ENCODE peak calls at places on chromosomes 1 and 21, in four cellular contexts. H is heart right ventricle, T is kidney, L is H9. K is an unnamed sample.

GRCh38 chr1:210707300-210707699 is 378.6 kb downstream of the HHAT start:
- DNase-seq in L (no peak), T (no peak), H (no peak), K (no peak)

GRCh38 chr1:97368296-97368695 is 552.5 kb downstream of the DPYD start:
- DNase-seq in L (no peak), T (no peak), H (no peak), K (no peak)

GRCh38 chr21:45281411-45282282 is 6.0 kb downstream of the POFUT2 start:
- DNase-seq in H (no peak), L (peak; percentile 23), T (peak; percentile 65), K (no peak)

GRCh38 chr1:41474490-41475271 is 9.8 kb downstream of the EDN2 start:
- DNase-seq in L (no peak), H (peak; percentile 48), T (peak; percentile 86), K (peak; percentile 72)

GRCh38 chr1:212664409-212665199 is 35.0 kb downstream of the BATF3 start:
- DNase-seq in H (no peak), L (peak; percentile 3), T (no peak), K (no peak)

GRCh38 chr1:34113887-34114286 is 51.1 kb downstream of the CSMD2 start:
- DNase-seq in H (no peak), T (no peak), L (peak; percentile 61), K (peak; percentile 68)

GRCh38 chr1:5686195-5686594 is 306.0 kb downstream of the NPHP4 start:
- DNase-seq in H (no peak), T (no peak), L (no peak), K (no peak)

GRCh38 chr21:28632718-28633408 is 359.8 kb downstream of the LTN1 start:
- DNase-seq in L (no peak), T (no peak), H (no peak), K (peak; percentile 50)

GRCh38 chr1:56073614-56074356 is 505.6 kb downstream of the PLPP3 start:
- DNase-seq in T (peak; percentile 73), H (peak; percentile 27), L (no peak), K (no peak)

GRCh38 chr1:234369033-234369430 is 4.2 kb upstream of the COA6 start:
- DNase-seq in H (no peak), L (no peak), T (no peak), K (no peak)

GRCh38 chr1:155513300-155513926 is 49.2 kb downstream of the ASH1L start:
- DNase-seq in H (no peak), L (no peak), T (no peak), K (no peak)

GRCh38 chr21:43866233-43866632 is 1.2 kb downstream of the AGPAT3 start:
- DNase-seq in T (no peak), H (peak; percentile 55), L (no peak), K (peak; percentile 19)

GRCh38 chr21:31403596-31404333 is 59.7 kb upstream of the TIAM1 start:
- DNase-seq in L (no peak), H (no peak), T (no peak), K (no peak)

GRCh38 chr21:17611414-17612022 is 1.2 kb downstream of the BTG3 start:
- DNase-seq in L (peak; percentile 70), T (peak; percentile 87), H (peak; percentile 59), K (peak; percentile 79)

GRCh38 chr1:23099171-23099536 is 69.5 kb downstream of the LUZP1 start:
- DNase-seq in L (no peak), H (no peak), T (no peak), K (no peak)

GRCh38 chr1:226051356-226051755 is 11.2 kb upstream of the H3-3A start:
- DNase-seq in L (no peak), T (no peak), H (no peak), K (no peak)

GRCh38 chr1:228321895-228322294 is 84.7 kb downstream of the TRIM11 start:
- DNase-seq in H (peak; percentile 4), L (no peak), T (no peak), K (no peak)

GRCh38 chr1:161511756-161512060 is 6.5 kb downstream of the FCGR2A start:
- DNase-seq in L (no peak), T (no peak), H (no peak), K (no peak)

GRCh38 chr1:204207136-204207616 is 6.6 kb downstream of the GOLT1A start:
- DNase-seq in L (peak; percentile 88), T (peak; percentile 82), H (peak; percentile 75), K (peak; percentile 83)

GRCh38 chr1:78003882-78004718 is 639 bp upstream of the DNAJB4 start:
- DNase-seq in T (no peak), L (peak; percentile 74), H (peak; percentile 35), K (peak; percentile 77)

GRCh38 chr1:35505911-35506798 is 51.0 kb downstream of the KIAA0319L start:
- DNase-seq in H (no peak), L (no peak), T (no peak), K (no peak)

GRCh38 chr1:155016231-155016831 is 13.7 kb downstream of the ZBTB7B start:
- DNase-seq in L (no peak), T (peak; percentile 81), H (no peak), K (no peak)

GRCh38 chr1:85134583-85135455 is 66.0 kb downstream of the SYDE2 start:
- DNase-seq in T (no peak), L (no peak), H (no peak), K (no peak)

GRCh38 chr1:150511551-150511950 is 3.6 kb downstream of the ECM1 start:
- DNase-seq in T (peak; percentile 63), H (no peak), L (no peak), K (no peak)

DNA sequence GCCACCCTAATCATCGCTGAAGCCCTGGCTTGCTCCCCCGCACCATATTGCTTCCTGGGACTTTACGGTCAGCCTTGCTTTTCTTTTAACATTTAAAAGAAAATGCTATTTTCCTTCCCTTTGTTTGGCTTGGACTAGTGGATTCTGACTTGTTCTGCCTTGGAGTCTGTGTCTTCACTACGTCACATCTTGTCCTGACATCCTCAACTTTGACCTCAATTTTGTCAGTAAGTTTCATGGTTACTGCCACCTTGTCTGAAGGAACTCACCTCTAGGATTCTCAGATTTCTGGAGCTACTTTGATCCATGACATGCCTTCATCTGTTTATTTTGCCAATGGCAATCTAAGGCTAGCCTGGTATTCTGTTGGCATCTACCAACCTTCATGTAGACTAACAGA is 4.3 kb downstream of the RNASEL start:
- DNase-seq in T (no peak), L (no peak), H (no peak), K (no peak)
- H3K4me1 ChIP-seq in T (peaks cover 10% of the 10 kb centered on the region), L (no peaks in the 10 kb centered on the region), H (peaks cover 22% of the 10 kb centered on the region), K (no peaks in the 10 kb centered on the region)

DNA sequence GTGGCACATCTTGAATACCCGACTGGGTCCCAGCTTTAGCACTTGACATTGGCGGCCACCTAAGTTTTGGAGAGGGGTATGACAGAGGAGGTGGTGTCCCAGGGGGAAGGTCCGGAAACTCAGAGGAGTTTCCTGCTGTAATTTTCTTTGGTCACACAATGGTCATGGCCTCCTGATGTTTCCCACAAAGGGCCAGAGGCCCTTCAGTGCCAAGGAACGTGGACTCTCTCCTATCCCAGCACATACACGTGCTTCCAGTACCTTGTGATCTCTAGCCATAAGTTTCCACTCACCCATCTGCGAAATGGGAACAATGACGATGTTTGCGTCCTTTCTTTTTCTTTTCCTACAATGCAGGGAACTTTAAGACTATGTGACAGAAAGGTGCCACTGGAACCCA is 13.2 kb downstream of the CAPN2 start:
- DNase-seq in T (peak; percentile 37), L (no peak), H (no peak), K (no peak)
- H3K4me1 ChIP-seq in T (peaks cover 36% of the 10 kb centered on the region), L (peaks cover 8% of the 10 kb centered on the region), H (peaks cover 61% of the 10 kb centered on the region), K (peaks cover 6% of the 10 kb centered on the region)

GRCh38 chr1:201758508-201759050 is 70.4 kb upstream of the IPO9 start:
- DNase-seq in L (no peak), H (no peak), T (no peak), K (no peak)
- H3K4me1 ChIP-seq in L (peaks cover 4% of the 10 kb centered on the region), H (peaks cover 100% of the 10 kb centered on the region), T (no peaks in the 10 kb centered on the region), K (peaks cover 94% of the 10 kb centered on the region)

GRCh38 chr1:66354311-66354922 is 179.5 kb upstream of the SGIP1 start:
- DNase-seq in T (no peak), H (no peak), L (no peak), K (no peak)
- H3K4me1 ChIP-seq in T (peaks cover 2% of the 10 kb centered on the region), H (peaks cover 66% of the 10 kb centered on the region), L (peaks cover 18% of the 10 kb centered on the region), K (peaks cover 59% of the 10 kb centered on the region)

GRCh38 chr1:245576323-245576722 is 421.5 kb downstream of the KIF26B start:
- DNase-seq in H (no peak), L (no peak), T (no peak), K (no peak)
- H3K4me1 ChIP-seq in H (no peaks in the 10 kb centered on the region), L (no peaks in the 10 kb centered on the region), T (no peaks in the 10 kb centered on the region), K (peaks cover 11% of the 10 kb centered on the region)

GRCh38 chr1:230852959-230853358 is 15.4 kb downstream of the C1orf198 start:
- DNase-seq in T (no peak), L (no peak), H (no peak), K (no peak)
- H3K4me1 ChIP-seq in T (peaks cover 26% of the 10 kb centered on the region), L (peaks cover 3% of the 10 kb centered on the region), H (peaks cover 85% of the 10 kb centered on the region), K (peaks cover 39% of the 10 kb centered on the region)